ENCODE peak calls at places on chromosomes 12 and 14, in four cellular contexts. H is fibroblast of lung, Q is colonic mucosa, D is B cell. I is an unnamed sample.

GRCh38 chr12:51675062-51675803 is 84.2 kb downstream of the SCN8A start:
- DNase-seq in H (no peak), D (no peak), Q (peak; percentile 27), I (no peak)

GRCh38 chr14:20632831-20633771 is 8.4 kb downstream of the OR6S1 start:
- DNase-seq in Q (peak; percentile 68), H (peak; percentile 82), D (peak; percentile 65), I (peak; percentile 92)

GRCh38 chr12:66584673-66585072 is 94.2 kb downstream of the GRIP1 start:
- DNase-seq in D (no peak), Q (no peak), H (peak; percentile 39), I (no peak)

GRCh38 chr12:120090211-120090610 is 26.3 kb downstream of the RAB35 start:
- DNase-seq in D (no peak), H (no peak), Q (no peak), I (no peak)

GRCh38 chr12:109154485-109155438 is 38.4 kb downstream of the ACACB start:
- DNase-seq in Q (peak; percentile 91), D (peak; percentile 87), H (peak; percentile 77), I (peak; percentile 89)

GRCh38 chr12:65501093-65501621 is 222.7 kb downstream of the MSRB3 start:
- DNase-seq in Q (no peak), H (peak; percentile 55), D (no peak), I (no peak)

GRCh38 chr14:69796797-69797500 is at the start of gene SLC10A1:
- DNase-seq in H (no peak), Q (no peak), D (no peak), I (no peak)

GRCh38 chr14:88791252-88791621 is 1.5 kb downstream of the EML5 start:
- DNase-seq in H (no peak), D (no peak), Q (no peak), I (no peak)

GRCh38 chr12:80232873-80233272 is 133.5 kb downstream of the OTOGL start:
- DNase-seq in H (peak; percentile 15), D (no peak), Q (no peak), I (no peak)

GRCh38 chr12:85606455-85606854 is 229.8 kb downstream of the RASSF9 start:
- DNase-seq in D (no peak), H (no peak), Q (no peak), I (no peak)

GRCh38 chr14:38611928-38612327 is 356.0 kb upstream of the CLEC14A start:
- DNase-seq in Q (no peak), H (no peak), D (no peak), I (no peak)

GRCh38 chr12:104669057-104669770 is 212.5 kb downstream of the CHST11 start:
- DNase-seq in H (no peak), Q (peak; percentile 41), D (no peak), I (no peak)

GRCh38 chr12:95385646-95386045 is 88.3 kb upstream of the METAP2 start:
- DNase-seq in Q (no peak), D (no peak), H (peak; percentile 38), I (no peak)

GRCh38 chr12:22935501-22935900 is 310.5 kb downstream of the ETNK1 start:
- DNase-seq in Q (no peak), H (no peak), D (no peak), I (no peak)

GRCh38 chr12:12719496-12719895 is 2.3 kb downstream of the CDKN1B start:
- DNase-seq in Q (no peak), D (peak; percentile 38), H (peak; percentile 40), I (peak; percentile 31)

GRCh38 chr14:29927596-29928341 is at the start of gene PRKD1:
- DNase-seq in D (peak; percentile 7), Q (peak; percentile 48), H (peak; percentile 76), I (no peak)

GRCh38 chr14:68367444-68368014 is 425.3 kb downstream of the ZFP36L1 start:
- DNase-seq in Q (no peak), H (peak; percentile 57), D (peak; percentile 36), I (no peak)

GRCh38 chr14:33342299-33342974 is 403.8 kb downstream of the NPAS3 start:
- DNase-seq in D (no peak), Q (no peak), H (no peak), I (no peak)

GRCh38 chr14:76133103-76133502 is 18.6 kb upstream of the GPATCH2L start:
- DNase-seq in Q (no peak), H (peak; percentile 11), D (no peak), I (peak; percentile 15)

GRCh38 chr14:63468273-63468672 is 74.9 kb downstream of the PPP2R5E start:
- DNase-seq in D (no peak), Q (no peak), H (no peak), I (no peak)

GRCh38 chr14:84087986-84088531 is 1441.9 kb upstream of the FLRT2 start:
- DNase-seq in Q (no peak), H (no peak), D (no peak), I (no peak)

GRCh38 chr14:90839024-90839888 is 23.0 kb upstream of the TTC7B start:
- DNase-seq in H (peak; percentile 33), D (no peak), Q (no peak), I (no peak)

GRCh38 chr14:50006141-50006540 is 110.2 kb downstream of the VCPKMT start:
- DNase-seq in D (no peak), H (no peak), Q (no peak), I (no peak)

GRCh38 chr12:24788886-24789285 is 160.0 kb downstream of the BCAT1 start:
- DNase-seq in Q (no peak), H (peak; percentile 45), D (no peak), I (no peak)

GRCh38 chr12:53675701-53676607 is at the start of gene ATP5MC2:
- DNase-seq in Q (peak; percentile 97), D (peak; percentile 97), H (peak; percentile 96), I (peak; percentile 98)
- TF ChIP-seq CTCF in Q (peak; percentile 97), D (peak; percentile 99), H (peak; percentile 99), I (peak; percentile 98)

GRCh38 chr12:47817272-47818006 is 2.3 kb downstream of the HDAC7 start:
- DNase-seq in Q (no peak), D (no peak), H (no peak), I (peak; percentile 32)
- TF ChIP-seq CTCF in Q (no peak), D (no peak), H (peak; percentile 44), I (peak; percentile 36)

GRCh38 chr12:402127-402456 is 648 bp downstream of the CCDC77 start:
- DNase-seq in D (no peak), Q (peak; percentile 41), H (peak; percentile 26), I (peak; percentile 31)
- TF ChIP-seq CTCF in D (no peak), Q (no peak), H (peak; percentile 50), I (peak; percentile 18)

GRCh38 chr12:57127101-57127709 is 1.1 kb upstream of the LRP1 start:
- DNase-seq in D (peak; percentile 62), Q (peak; percentile 94), H (no peak), I (peak; percentile 71)
- TF ChIP-seq CTCF in D (peak; percentile 17), Q (peak; percentile 14), H (peak; percentile 53), I (peak; percentile 32)

GRCh38 chr12:57430931-57431566 is at the start of gene R3HDM2:
- DNase-seq in Q (peak; percentile 96), D (peak; percentile 97), H (peak; percentile 94), I (peak; percentile 97)
- TF ChIP-seq CTCF in Q (no peak), D (no peak), H (no peak), I (no peak)

I was measured in activated CD8-positive, alpha-beta T cell treated with anti-CD3 and anti-CD28 coated beads for 36 hours.